ENCODE peak calls at places on chromosomes 6 and 20, in ten cellular contexts. N is dorsolateral prefrontal cortex, T is HepG2, J is heart left ventricle, C is MM.1S, W is cardiac muscle cell, I is lung, K is hepatocyte, M is breast epithelium, S is pancreas. Y is an unnamed sample.

GRCh38 chr20:37833172-37833915 is 69.6 kb upstream of the VSTM2L start:
- DNase-seq in N (no peak), C (no peak), J (peak; percentile 41), T (no peak), S (no peak), K (no peak), M (no peak), W (no peak), I (no peak), Y (no peak)

GRCh38 chr20:25006431-25007167 is 14.0 kb upstream of the APMAP start:
- DNase-seq in I (no peak), M (peak; percentile 38), S (no peak), T (no peak), C (no peak), N (no peak), K (no peak), W (no peak), J (no peak), Y (peak; percentile 52)

GRCh38 chr6:15322781-15323536 is 77.1 kb downstream of the JARID2 start:
- DNase-seq in N (no peak), M (no peak), K (peak; percentile 64), J (no peak), S (no peak), C (no peak), I (no peak), W (no peak), T (no peak), Y (no peak)

GRCh38 chr6:100160913-100161312 is 166.9 kb upstream of the MCHR2 start:
- DNase-seq in T (no peak), N (no peak), I (no peak), W (no peak), S (no peak), J (no peak), K (no peak), C (no peak), M (no peak), Y (no peak)

GRCh38 chr6:170456886-170457698 is 96.0 kb downstream of the PSMB1 start:
- DNase-seq in K (no peak), M (no peak), S (no peak), N (no peak), W (peak; percentile 36), J (no peak), T (no peak), I (no peak), C (no peak), Y (no peak)

GRCh38 chr6:130853555-130854183 is 26.5 kb downstream of the SMLR1 start:
- DNase-seq in W (no peak), K (peak; percentile 28), S (no peak), N (no peak), C (no peak), M (no peak), T (peak; percentile 88), J (no peak), I (no peak), Y (no peak)

GRCh38 chr6:159716247-159717086 is 10.8 kb upstream of the WTAP start:
- DNase-seq in M (no peak), I (no peak), C (no peak), T (no peak), J (no peak), N (no peak), S (no peak), K (peak; percentile 59), W (peak; percentile 97), Y (no peak)

GRCh38 chr6:80610821-80611220 is 504.4 kb downstream of the BCKDHB start:
- DNase-seq in J (no peak), T (no peak), I (no peak), C (no peak), W (peak; percentile 10), S (no peak), K (no peak), M (no peak), N (no peak), Y (no peak)

GRCh38 chr6:82410151-82410621 is 46.6 kb downstream of the TPBG start:
- DNase-seq in W (peak; percentile 49), T (no peak), J (no peak), C (no peak), M (no peak), N (no peak), K (no peak), S (no peak), I (no peak), Y (no peak)

GRCh38 chr20:17794400-17794799 is 94.6 kb downstream of the BANF2 start:
- DNase-seq in I (no peak), K (no peak), C (no peak), T (no peak), M (no peak), W (no peak), N (no peak), S (peak; percentile 91), J (no peak), Y (no peak)

GRCh38 chr6:161362266-161362665 is 88.4 kb upstream of the AGPAT4 start:
- DNase-seq in M (no peak), I (no peak), S (no peak), W (no peak), C (no peak), K (no peak), T (no peak), N (no peak), J (no peak), Y (no peak)

GRCh38 chr6:14964486-14964885 is 281.4 kb upstream of the JARID2 start:
- DNase-seq in C (no peak), T (no peak), I (no peak), W (no peak), S (no peak), M (no peak), N (no peak), K (no peak), J (no peak), Y (no peak)

GRCh38 chr20:54172532-54172855 is 1.3 kb downstream of the CYP24A1 start:
- DNase-seq in N (no peak), C (no peak), W (no peak), S (no peak), I (no peak), K (no peak), J (no peak), T (no peak), M (no peak), Y (no peak)

GRCh38 chr6:32796848-32797776 is 19.7 kb downstream of the HLA-DOB start:
- DNase-seq in C (peak; percentile 62), T (peak; percentile 57), I (peak; percentile 76), M (peak; percentile 80), S (peak; percentile 80), W (peak; percentile 75), J (peak; percentile 83), K (peak; percentile 81), N (peak; percentile 78), Y (no peak)

GRCh38 chr6:390914-391558 is 516 bp upstream of the IRF4 start:
- DNase-seq in J (no peak), C (peak; percentile 72), M (no peak), N (no peak), K (no peak), W (no peak), T (no peak), I (no peak), S (no peak), Y (peak; percentile 58)

DNA sequence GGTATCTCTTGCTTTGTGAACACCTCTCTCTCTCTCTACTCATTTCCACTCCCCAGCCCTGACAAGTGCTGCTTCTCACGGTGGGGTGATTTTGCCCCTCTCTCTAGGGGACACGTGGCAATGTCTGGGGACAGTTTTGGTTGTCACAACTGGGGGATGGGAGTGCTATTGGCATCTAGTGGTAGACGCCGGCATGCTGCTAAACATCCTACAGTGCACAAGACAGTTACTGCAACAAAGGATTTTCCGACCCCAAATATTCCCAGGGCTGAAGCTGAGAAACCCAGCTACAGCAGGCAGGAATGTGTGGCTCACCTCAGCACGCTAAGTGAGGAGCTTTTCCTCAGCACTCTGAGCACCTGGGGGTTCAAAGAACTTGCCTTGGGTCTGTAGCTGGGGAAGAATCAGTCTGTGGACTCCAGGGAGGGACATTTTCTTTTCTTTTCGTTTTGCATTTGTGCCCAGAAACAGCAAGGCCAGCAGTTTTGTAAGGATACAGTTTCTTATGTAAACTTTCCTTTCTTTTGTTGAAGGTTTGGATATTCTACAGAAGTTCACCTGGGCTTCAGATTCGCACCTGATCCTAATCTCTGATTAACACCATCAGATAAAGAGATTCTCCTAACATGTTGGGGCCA is 246.9 kb upstream of the ZFP64 start:
- DNase-seq in S (no peak), W (no peak), N (no peak), T (no peak), I (no peak), J (no peak), M (no peak), K (no peak), C (no peak), Y (no peak)
- H3K27ac ChIP-seq in S (no peak overlapping the region), W (no peak overlapping the region), N (no peak overlapping the region), T (no peak overlapping the region), I (no peak overlapping the region), J (no peak overlapping the region), M (no peak overlapping the region), K (no peak overlapping the region), C (no peak overlapping the region), Y (no peak overlapping the region)

GRCh38 chr6:27251672-27252251 is 4.3 kb downstream of the PRSS16 start:
- DNase-seq in C (peak; percentile 93), K (peak; percentile 93), N (no peak), W (peak; percentile 76), S (peak; percentile 97), I (peak; percentile 85), M (peak; percentile 79), T (no peak), J (peak; percentile 70), Y (no peak)
- TF ChIP-seq CTCF in C (peak; percentile 64), K (peak; percentile 61), N (no peak), W (peak; percentile 56), S (no peak), I (peak; percentile 8), M (peak; percentile 22), T (peak; percentile 34), J (no peak), Y (no peak)

DNA sequence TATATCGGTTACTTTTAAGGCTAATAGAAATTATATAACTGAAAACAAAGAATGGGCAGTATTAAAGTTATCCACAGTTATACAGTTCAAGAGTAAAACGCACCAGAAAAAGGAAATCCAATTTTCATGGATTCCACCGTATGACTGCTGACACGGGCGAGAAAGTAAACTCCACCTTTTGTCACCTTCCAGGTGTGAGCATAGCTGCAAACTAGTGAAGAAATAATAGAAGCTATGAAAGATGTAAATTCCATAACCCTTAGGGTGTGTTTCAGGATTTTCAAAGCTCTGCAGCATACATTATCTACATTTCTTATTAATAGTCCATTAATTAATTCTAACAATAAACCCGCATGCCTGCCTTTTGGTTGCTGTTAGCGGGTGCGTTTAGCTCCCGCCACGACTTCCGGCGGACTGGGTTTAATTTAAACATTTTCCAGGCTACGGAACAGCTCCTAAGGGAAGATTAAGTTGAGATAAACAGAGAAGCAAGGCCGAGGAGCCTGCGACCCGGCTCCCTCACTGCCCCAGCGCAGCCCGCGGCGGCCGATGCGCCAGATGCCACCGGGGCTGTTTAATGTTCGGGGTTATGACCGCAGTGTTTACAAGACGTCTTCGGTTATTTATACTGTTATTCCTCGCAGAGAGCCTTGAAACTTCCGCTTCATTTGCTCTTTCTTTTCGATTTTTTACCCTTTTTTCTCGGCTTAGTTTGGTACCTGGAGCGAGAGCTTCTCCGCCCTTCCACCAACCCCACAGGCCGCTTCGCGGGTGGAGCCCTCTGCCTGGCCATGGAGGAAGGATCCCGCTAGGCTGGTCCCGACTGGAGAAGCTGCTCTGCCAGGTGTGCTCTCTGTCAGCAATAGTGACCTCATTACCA is 3.8 kb downstream of the TCF21 start:
- DNase-seq in S (no peak), M (no peak), N (no peak), K (peak; percentile 23), I (no peak), C (no peak), W (no peak), T (no peak), J (no peak), Y (no peak)
- H3K4me3 ChIP-seq in S (peak overlapping the region; percentile 15), M (no peak overlapping the region), N (no peak overlapping the region), K (no peak overlapping the region), I (peak overlapping the region; percentile 3), C (no peak overlapping the region), W (no peak overlapping the region), T (no peak overlapping the region), J (peak overlapping the region; percentile 68), Y (peak overlapping the region; percentile 21)

GRCh38 chr6:26534681-26535465 is 3.3 kb upstream of the HMGN4 start:
- DNase-seq in S (no peak), M (no peak), I (no peak), W (no peak), J (no peak), K (no peak), N (no peak), C (peak; percentile 62), T (peak; percentile 65), Y (no peak)
- H3K27ac ChIP-seq in S (no peak overlapping the region), M (no peak overlapping the region), I (no peak overlapping the region), W (no peak overlapping the region), J (no peak overlapping the region), K (no peak overlapping the region), N (peak overlapping the region; percentile 96), C (peak overlapping the region; percentile 96), T (no peak overlapping the region), Y (no peak overlapping the region)

Y was measured in coronary artery.